ENCODE peak calls at places on chromosome 19, in ten cellular contexts. W is heart right ventricle, R is IMR-90, I is OCI-LY7, X is sigmoid colon, Y is neural progenitor cell, F is ovary, C is BE2C, K is fibroblast of lung, H is small intestine. G is an unnamed sample. For H3K4me1 and H3K36me3, the result is how much of the 10 kb centered on the place peaks cover.

GRCh38 chr19:41688098-41688497 is at the start of gene CEACAM7:
- DNase-seq in K (no peak), I (no peak), Y (no peak), H (no peak), F (no peak), C (no peak), R (no peak), W (no peak), X (no peak), G (no peak)

GRCh38 chr19:29671393-29672076 is 6.3 kb downstream of the PLEKHF1 start:
- DNase-seq in C (no peak), F (no peak), Y (no peak), X (peak), R (no peak), H (peak), K (peak), W (peak), I (peak), G (peak)

GRCh38 chr19:36203293-36203692 is 11.2 kb downstream of the ZNF565 start:
- DNase-seq in C (no peak), K (no peak), X (no peak), W (no peak), F (no peak), I (no peak), Y (no peak), H (no peak), R (no peak), G (no peak)

GRCh38 chr19:28603453-28603852 is 609.5 kb downstream of the UQCRFS1 start:
- DNase-seq in H (no peak), W (no peak), K (no peak), I (peak), C (no peak), F (no peak), X (no peak), Y (no peak), R (no peak), G (no peak)

GRCh38 chr19:7655581-7655980 is 13.3 kb upstream of the RETN start:
- DNase-seq in H (no peak), I (no peak), F (no peak), R (no peak), X (no peak), W (no peak), Y (no peak), C (no peak), K (no peak), G (no peak)

GRCh38 chr19:12596927-12597548 is 13.6 kb downstream of the ZNF490 start:
- DNase-seq in W (no peak), C (peak), X (no peak), H (no peak), I (no peak), F (no peak), R (no peak), K (no peak), Y (no peak), G (no peak)

GRCh38 chr19:51131780-51132680 is 7.3 kb downstream of the SIGLEC9 start:
- DNase-seq in C (no peak), F (peak), R (peak), I (no peak), X (peak), H (peak), Y (peak), K (no peak), W (peak), G (peak)

GRCh38 chr19:58476498-58477015 is 405 bp downstream of the ZNF446 start:
- DNase-seq in I (no peak), R (no peak), X (no peak), Y (no peak), W (peak), K (peak), C (peak), F (no peak), H (no peak), G (no peak)

GRCh38 chr19:38031423-38031770 is 124.4 kb downstream of the SIPA1L3 start:
- DNase-seq in H (no peak), X (no peak), I (no peak), F (no peak), C (no peak), K (peak), Y (no peak), W (no peak), R (peak), G (no peak)

GRCh38 chr19:13118424-13119193 is 545 bp downstream of the NACC1 start:
- DNase-seq in X (peak), Y (peak), R (peak), H (peak), C (peak), K (peak), I (peak), W (no peak), F (peak), G (no peak)

GRCh38 chr19:34806976-34807860 is 34.2 kb upstream of the ZNF599 start:
- DNase-seq in C (no peak), W (no peak), I (no peak), K (no peak), H (no peak), F (no peak), R (no peak), Y (no peak), X (no peak), G (no peak)

GRCh38 chr19:2973229-2973628 is 4.1 kb upstream of the TLE6 start:
- DNase-seq in I (no peak), Y (no peak), K (no peak), W (peak), H (no peak), R (no peak), X (no peak), C (no peak), F (no peak), G (no peak)

GRCh38 chr19:42229855-42230331 is 9.8 kb downstream of the ZNF526 start:
- DNase-seq in H (no peak), K (no peak), C (no peak), Y (no peak), F (no peak), R (peak), W (no peak), X (no peak), I (no peak), G (peak)

GRCh38 chr19:36182612-36183454 is 30.6 kb upstream of the COX7A1 start:
- DNase-seq in Y (peak), C (no peak), W (no peak), K (peak), X (no peak), I (no peak), H (no peak), F (no peak), R (peak), G (no peak)

GRCh38 chr19:33784432-33784831 is 12.2 kb upstream of the KCTD15 start:
- DNase-seq in K (peak), H (no peak), X (no peak), R (peak), W (no peak), C (no peak), I (no peak), F (no peak), Y (no peak), G (no peak)

GRCh38 chr19:21491161-21491560 is 14.2 kb upstream of the ZNF429 start:
- DNase-seq in K (no peak), Y (no peak), F (no peak), X (no peak), I (no peak), W (no peak), C (no peak), H (no peak), R (peak), G (no peak)

GRCh38 chr19:7870571-7871279 is 3.5 kb downstream of the PRR36 start:
- DNase-seq in W (peak), K (peak), I (peak), Y (peak), F (peak), X (no peak), H (peak), C (peak), R (no peak), G (peak)

GRCh38 chr19:28234637-28235036 is 978.3 kb downstream of the UQCRFS1 start:
- DNase-seq in H (no peak), X (no peak), W (peak), I (no peak), K (peak), R (no peak), F (no peak), C (no peak), Y (no peak), G (no peak)

GRCh38 chr19:57682226-57682766 is 519 bp downstream of the ZNF551 start:
- DNase-seq in H (no peak), F (no peak), R (no peak), I (no peak), W (no peak), Y (no peak), C (no peak), K (no peak), X (peak), G (no peak)

GRCh38 chr19:6730941-6731670 is 6.3 kb downstream of the GPR108 start:
- DNase-seq in Y (no peak), K (no peak), X (peak), R (no peak), C (no peak), H (no peak), F (peak), I (no peak), W (no peak), G (no peak)

GRCh38 chr19:38199340-38199739 is 24.7 kb downstream of the DPF1 start:
- DNase-seq in Y (no peak), F (no peak), K (no peak), R (no peak), W (no peak), I (no peak), H (no peak), C (no peak), X (no peak), G (no peak)

GRCh38 chr19:31408460-31409124 is 59.4 kb upstream of the TSHZ3 start:
- DNase-seq in R (peak), I (no peak), X (no peak), H (no peak), W (peak), K (peak), F (no peak), C (no peak), Y (no peak), G (no peak)

GRCh38 chr19:56109216-56109615 is 11.9 kb downstream of the ZNF787 start:
- DNase-seq in C (no peak), Y (no peak), X (no peak), W (no peak), H (no peak), I (no peak), F (no peak), K (no peak), R (peak), G (no peak)
- H3K4me1 ChIP-seq in C (under half), Y (under half), X (half or more), W (half or more), H (under half), I (under half), F (under half), K (under half), R (under half), G (under half)

DNA sequence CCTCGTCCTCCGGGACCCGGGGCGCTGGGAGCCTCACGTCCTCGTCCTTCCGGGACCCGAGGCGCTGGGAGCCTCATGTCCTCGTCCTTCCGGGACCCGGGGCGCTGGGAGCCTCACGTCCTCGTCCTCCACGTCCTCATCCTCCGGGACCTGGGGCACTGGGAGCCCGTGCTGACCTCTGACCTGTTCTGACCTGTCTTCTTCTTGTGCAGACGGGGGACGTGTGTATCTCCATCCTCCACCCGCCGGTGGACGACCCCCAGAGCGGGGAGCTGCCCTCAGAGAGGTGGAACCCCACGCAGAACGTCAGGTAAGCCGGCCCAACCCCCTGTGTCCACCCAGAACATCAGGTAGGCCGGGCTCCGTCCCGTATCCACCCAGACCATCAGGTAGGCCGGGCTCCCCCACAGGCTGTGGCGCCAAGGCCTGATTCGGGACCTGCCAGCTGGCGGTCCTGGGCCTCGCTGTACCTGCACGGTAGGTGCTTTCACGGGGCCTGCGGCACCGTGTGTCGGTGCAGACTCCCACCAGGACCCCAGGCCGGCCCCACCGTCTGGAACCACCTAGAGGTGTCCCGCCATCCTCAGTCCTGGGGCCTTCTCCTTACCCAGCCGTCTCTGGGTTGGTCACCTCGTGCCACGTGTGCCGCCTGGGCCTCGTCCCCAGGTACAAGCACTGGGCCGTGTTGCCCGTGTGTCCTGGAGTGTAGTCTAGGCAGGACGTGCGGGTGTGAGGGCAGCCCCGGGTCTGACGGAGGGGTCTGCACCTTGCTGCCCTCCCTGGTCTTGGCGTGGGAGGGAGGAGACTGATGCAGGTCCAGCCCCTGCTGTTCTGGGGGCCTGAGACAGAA is 4.7 kb downstream of the CDC34 start:
- DNase-seq in Y (no peak), W (no peak), F (peak), C (no peak), X (no peak), I (no peak), H (no peak), R (no peak), K (no peak), G (no peak)
- H3K36me3 ChIP-seq in Y (under half), W (under half), F (under half), C (under half), X (under half), I (under half), H (under half), R (under half), K (under half), G (under half)

GRCh38 chr19:19067276-19068072 is 3.7 kb downstream of the SLC25A42 start:
- DNase-seq in X (no peak), C (no peak), Y (no peak), I (no peak), W (peak), F (no peak), H (no peak), R (no peak), K (no peak), G (no peak)
- H3K4me1 ChIP-seq in X (under half), C (under half), Y (under half), I (under half), W (half or more), F (under half), H (under half), R (under half), K (under half), G (under half)

DNA sequence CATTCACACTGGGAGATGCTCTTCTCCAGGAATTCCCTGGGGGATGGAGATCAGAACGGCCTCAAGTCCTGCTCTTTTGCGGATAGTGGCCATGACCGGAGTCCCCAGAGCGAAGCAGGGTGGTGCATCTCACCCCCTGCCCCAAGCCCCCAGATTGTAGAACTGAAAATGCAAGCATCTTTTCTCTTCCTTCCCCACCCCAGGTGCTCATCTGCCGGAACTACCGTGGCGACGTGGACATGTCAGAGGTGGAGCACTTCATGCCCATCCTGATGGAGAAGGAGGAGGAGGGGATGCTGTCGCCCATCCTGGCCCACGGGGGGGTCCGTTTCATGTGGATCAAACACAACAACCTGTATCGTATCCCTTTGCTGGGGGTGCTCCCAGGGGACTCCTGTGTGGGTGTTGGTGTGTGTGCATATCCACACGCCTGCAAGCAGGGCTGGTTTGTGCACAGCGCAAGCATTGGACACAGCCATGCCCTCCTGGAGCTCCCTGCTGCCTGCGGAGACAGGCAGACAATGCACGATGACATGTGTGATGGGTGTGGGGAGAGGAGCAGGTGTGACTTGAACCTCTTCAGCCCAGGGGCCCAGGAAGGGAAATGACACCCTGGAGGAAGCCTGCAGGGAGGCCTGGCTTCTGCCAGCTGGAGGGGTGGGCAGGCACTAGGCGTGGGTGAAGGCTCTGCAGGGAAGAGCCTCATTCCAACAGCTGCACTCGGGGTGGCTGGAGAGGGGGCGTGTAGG is 5.7 kb downstream of the AP1M1 start:
- DNase-seq in C (no peak), W (no peak), K (no peak), X (no peak), H (no peak), F (no peak), Y (no peak), R (no peak), I (no peak), G (no peak)
- H3K36me3 ChIP-seq in C (under half), W (half or more), K (half or more), X (under half), H (under half), F (under half), Y (under half), R (half or more), I (half or more), G (under half)

GRCh38 chr19:46608581-46609345 is 7.6 kb downstream of the CALM3 start:
- DNase-seq in X (peak), W (no peak), I (no peak), K (no peak), R (no peak), Y (no peak), C (no peak), H (no peak), F (no peak), G (no peak)
- H3K4me1 ChIP-seq in X (under half), W (under half), I (under half), K (under half), R (under half), Y (under half), C (under half), H (under half), F (under half), G (half or more)

GRCh38 chr19:4974855-4975469 is 6.0 kb downstream of the KDM4B start:
- DNase-seq in K (no peak), W (no peak), X (no peak), Y (no peak), C (no peak), I (no peak), R (no peak), H (no peak), F (no peak), G (no peak)

GRCh38 chr19:4970558-4971423 is 1.9 kb downstream of the KDM4B start:
- DNase-seq in W (no peak), R (no peak), C (no peak), I (no peak), X (peak), Y (peak), H (peak), K (no peak), F (no peak), G (no peak)

GRCh38 chr19:4971816-4972495 is 3.0 kb downstream of the KDM4B start:
- DNase-seq in Y (no peak), R (no peak), H (no peak), W (no peak), I (no peak), C (no peak), X (no peak), F (peak), K (no peak), G (no peak)

GRCh38 chr19:4971424-4971793 is 2.5 kb downstream of the KDM4B start:
- DNase-seq in C (peak), H (peak), X (peak), I (peak), Y (no peak), F (peak), K (no peak), W (no peak), R (no peak), G (peak)

GRCh38 chr19:4972509-4973230 is 3.8 kb downstream of the KDM4B start:
- DNase-seq in I (no peak), R (peak), X (no peak), W (no peak), K (peak), Y (no peak), H (peak), C (no peak), F (no peak), G (no peak)
- H3K36me3 ChIP-seq in I (under half), R (under half), X (under half), W (under half), K (under half), Y (under half), H (under half), C (under half), F (under half), G (under half)

GRCh38 chr19:18465214-18465963 is 27.5 kb upstream of the ISYNA1 start:
- DNase-seq in F (no peak), C (no peak), I (no peak), W (no peak), H (no peak), X (peak), Y (no peak), R (no peak), K (no peak), G (no peak)

GRCh38 chr19:18465964-18466339 is 28.0 kb upstream of the ISYNA1 start:
- DNase-seq in Y (no peak), R (no peak), I (no peak), W (no peak), F (no peak), K (no peak), X (peak), C (no peak), H (no peak), G (no peak)

GRCh38 chr19:18466354-18466753 is 28.4 kb upstream of the ISYNA1 start:
- DNase-seq in I (no peak), X (peak), F (no peak), W (no peak), R (no peak), H (no peak), K (no peak), Y (no peak), C (no peak), G (no peak)

GRCh38 chr19:18461471-18461870 is 23.5 kb upstream of the ISYNA1 start:
- DNase-seq in W (no peak), X (peak), Y (no peak), C (no peak), F (no peak), I (no peak), R (no peak), K (no peak), H (no peak), G (no peak)

GRCh38 chr19:18464646-18465045 is 26.7 kb upstream of the ISYNA1 start:
- DNase-seq in I (no peak), R (peak), W (peak), C (no peak), F (peak), K (peak), X (peak), Y (no peak), H (peak), G (no peak)
- H3K4me1 ChIP-seq in I (under half), R (under half), W (half or more), C (under half), F (under half), K (under half), X (half or more), Y (under half), H (under half), G (under half)

GRCh38 chr19:1621021-1621420 is 15.8 kb upstream of the UQCR11 start:
- DNase-seq in K (no peak), C (no peak), W (no peak), F (no peak), I (no peak), H (no peak), X (peak), R (no peak), Y (no peak), G (no peak)
- H3K36me3 ChIP-seq in K (under half), C (half or more), W (half or more), F (under half), I (half or more), H (under half), X (under half), R (half or more), Y (under half), G (under half)

DNA sequence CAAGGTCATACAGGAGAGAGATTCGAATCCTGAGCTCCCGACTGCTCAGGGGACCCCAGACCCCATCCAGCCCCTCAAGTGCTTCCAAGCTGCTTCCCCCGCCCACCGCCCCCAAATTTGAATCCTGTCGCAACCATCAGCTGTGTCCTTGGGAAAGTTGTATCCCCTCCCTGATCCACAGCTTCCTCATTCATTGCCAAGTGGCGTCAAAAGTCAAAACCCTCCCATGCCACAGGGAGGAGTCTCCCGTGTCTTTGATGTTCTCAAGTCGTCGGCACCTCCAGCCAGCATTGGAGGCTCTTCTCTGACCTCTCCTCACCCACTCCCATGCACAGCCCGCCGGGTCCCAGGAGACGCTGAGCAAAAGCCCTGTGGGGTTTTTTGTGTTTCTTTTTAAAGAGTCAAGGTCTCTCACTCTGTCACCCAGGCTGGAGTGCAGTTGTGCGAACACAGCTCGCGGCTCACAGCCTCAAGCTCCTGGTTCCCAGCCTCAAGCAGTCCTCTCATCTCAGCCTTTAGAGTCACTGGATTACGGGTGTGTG is 2.8 kb upstream of the IFI30 start:
- DNase-seq in W (no peak), I (peak), F (no peak), Y (no peak), H (no peak), R (no peak), C (no peak), K (no peak), X (no peak), G (no peak)
- H3K4me1 ChIP-seq in W (under half), I (half or more), F (under half), Y (under half), H (under half), R (under half), C (under half), K (under half), X (under half), G (under half)

G was measured in CD4-positive, alpha-beta memory T cell.